ENCODE peak calls at places on chromosomes 12 and 14, in ten cellular contexts. U is adrenal gland, I is heart right ventricle, S is Caco-2, A is uterus, J is H1, F is Peyer's patch, Q is GM23248, T is ascending aorta, O is heart left ventricle. N is an unnamed sample.

GRCh38 chr14:42429401-42429800 is 822.7 kb downstream of the LRFN5 start:
- DNase-seq in Q (no peak), U (no peak), T (no peak), A (no peak), J (no peak), S (no peak), F (no peak), O (no peak), I (no peak), N (no peak)

GRCh38 chr12:46258129-46258528 is 10.7 kb downstream of the SLC38A1 start:
- DNase-seq in U (no peak), Q (no peak), I (no peak), O (no peak), A (no peak), F (no peak), J (no peak), T (no peak), S (no peak), N (no peak)

GRCh38 chr14:24197066-24197465 is 1.8 kb upstream of the TM9SF1 start:
- DNase-seq in U (no peak), J (no peak), I (no peak), T (no peak), O (no peak), Q (no peak), S (no peak), A (no peak), F (no peak), N (no peak)

GRCh38 chr12:12716151-12716844 is 870 bp upstream of the CDKN1B start:
- DNase-seq in J (no peak), O (peak; percentile 21), U (no peak), A (no peak), T (no peak), Q (peak; percentile 58), I (peak; percentile 42), F (peak; percentile 66), S (peak; percentile 53), N (peak; percentile 62)

GRCh38 chr12:124904306-124905098 is 9.9 kb downstream of the UBC start:
- DNase-seq in I (peak; percentile 86), J (no peak), S (peak; percentile 73), A (peak; percentile 85), O (peak; percentile 86), Q (peak; percentile 99), U (peak; percentile 98), T (peak; percentile 93), F (peak; percentile 92), N (peak; percentile 97)

GRCh38 chr14:29536886-29537511 is 390.6 kb downstream of the PRKD1 start:
- DNase-seq in F (no peak), O (no peak), T (no peak), S (no peak), U (no peak), A (no peak), I (no peak), J (no peak), Q (peak; percentile 49), N (peak; percentile 61)

GRCh38 chr14:91858536-91859275 is 8.6 kb downstream of the TC2N start:
- DNase-seq in S (peak; percentile 34), I (no peak), A (no peak), U (no peak), T (no peak), Q (peak; percentile 78), O (no peak), F (no peak), J (no peak), N (peak; percentile 68)

GRCh38 chr12:2288875-2289274 is 236.1 kb downstream of the CACNA1C start:
- DNase-seq in F (no peak), U (peak; percentile 9), J (no peak), A (no peak), T (peak; percentile 40), I (no peak), S (no peak), Q (no peak), O (no peak), N (peak; percentile 85)

GRCh38 chr12:27807063-27807703 is 27.1 kb upstream of the MANSC4 start:
- DNase-seq in Q (no peak), T (peak; percentile 11), U (no peak), J (no peak), S (no peak), I (no peak), O (no peak), A (no peak), F (no peak), N (no peak)

GRCh38 chr12:76583301-76583700 is 23.7 kb upstream of the OSBPL8 start:
- DNase-seq in Q (no peak), J (no peak), O (no peak), F (no peak), S (no peak), A (no peak), T (no peak), U (no peak), I (no peak), N (no peak)

GRCh38 chr14:100880271-100881101 is 23.0 kb downstream of the RTL1 start:
- DNase-seq in O (no peak), J (no peak), Q (no peak), U (no peak), S (no peak), A (no peak), T (no peak), F (no peak), I (no peak), N (no peak)

GRCh38 chr14:29868000-29868399 is 59.6 kb downstream of the PRKD1 start:
- DNase-seq in F (no peak), Q (peak; percentile 18), O (no peak), A (no peak), U (no peak), T (no peak), I (no peak), S (no peak), J (no peak), N (peak; percentile 65)

GRCh38 chr14:105045710-105046326 is 19.4 kb downstream of the GPR132 start:
- DNase-seq in U (peak; percentile 94), Q (peak; percentile 91), T (peak; percentile 95), J (no peak), S (peak; percentile 95), A (peak; percentile 91), O (peak; percentile 88), I (peak; percentile 91), F (peak; percentile 97), N (peak; percentile 96)

GRCh38 chr14:76473381-76474263 is 97.7 kb downstream of the ESRRB start:
- DNase-seq in I (peak; percentile 55), O (peak; percentile 57), U (peak; percentile 57), Q (no peak), S (no peak), A (no peak), J (no peak), F (no peak), T (no peak), N (no peak)

GRCh38 chr12:56221233-56221756 is 427 bp downstream of the RNF41 start:
- DNase-seq in I (peak; percentile 58), Q (peak; percentile 90), A (peak; percentile 70), O (peak; percentile 53), U (peak; percentile 89), T (peak; percentile 91), S (peak; percentile 60), F (peak; percentile 59), J (no peak), N (peak; percentile 94)

GRCh38 chr12:72136792-72137191 is 135.4 kb upstream of the TRHDE start:
- DNase-seq in U (no peak), O (no peak), J (no peak), F (no peak), S (no peak), Q (no peak), T (no peak), I (no peak), A (no peak), N (no peak)
- H3K4me3 ChIP-seq in U (no peak overlapping the region), O (no peak overlapping the region), J (no peak overlapping the region), F (no peak overlapping the region), S (no peak overlapping the region), Q (no peak overlapping the region), T (no peak overlapping the region), I (no peak overlapping the region), A (no peak overlapping the region), N (no peak overlapping the region)

DNA sequence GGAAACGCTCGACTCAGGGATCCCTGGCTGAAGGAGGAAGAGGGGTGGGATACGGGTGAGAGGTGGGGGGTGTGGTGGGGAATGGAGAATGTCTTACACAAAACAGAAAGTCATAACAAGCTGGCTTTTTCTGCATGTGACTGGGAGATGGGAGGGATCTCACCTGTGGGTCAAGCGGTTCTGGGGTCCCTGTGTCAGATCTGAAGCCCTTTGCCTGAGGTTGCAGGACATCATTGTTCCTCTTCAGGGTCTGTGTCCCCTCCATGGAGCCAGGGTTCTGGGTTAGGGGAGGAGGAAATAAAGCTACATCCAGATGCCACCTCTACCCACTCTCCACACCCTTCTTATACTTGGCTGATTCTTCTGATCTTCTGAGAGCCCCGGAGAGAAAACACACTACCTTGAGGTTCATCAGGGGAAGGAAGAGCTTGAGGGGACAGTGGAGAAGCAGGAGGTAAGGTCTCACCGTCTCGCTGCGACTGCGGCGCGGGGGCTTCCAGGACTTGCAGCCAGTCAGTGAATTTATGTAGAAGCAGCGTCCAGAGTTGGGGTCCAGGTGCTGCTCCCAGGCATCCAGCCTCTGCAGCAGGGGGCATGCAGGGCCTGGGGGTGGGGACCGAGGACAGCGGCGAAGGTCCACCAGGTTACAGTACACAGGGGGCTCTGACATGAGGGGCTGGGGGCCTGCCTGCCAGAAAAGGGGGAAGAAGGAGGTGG is 2.5 kb downstream of the ARHGAP9 start:
- DNase-seq in F (no peak), S (no peak), I (no peak), O (no peak), J (no peak), A (no peak), U (no peak), Q (no peak), T (no peak), N (no peak)
- H3K4me1 ChIP-seq in F (peaks cover 36% of the 10 kb centered on the region), S (no peaks in the 10 kb centered on the region), I (peaks cover 15% of the 10 kb centered on the region), O (peaks cover 57% of the 10 kb centered on the region), J (peaks cover 7% of the 10 kb centered on the region), A (peaks cover 13% of the 10 kb centered on the region), U (peaks cover 14% of the 10 kb centered on the region), Q (no peaks in the 10 kb centered on the region), T (peaks cover 13% of the 10 kb centered on the region), N (peaks cover 10% of the 10 kb centered on the region)

GRCh38 chr14:50835280-50835679 is 4.3 kb upstream of the NIN start:
- DNase-seq in U (no peak), I (no peak), T (peak; percentile 24), F (peak; percentile 58), A (no peak), Q (peak; percentile 25), S (no peak), O (no peak), J (no peak), N (no peak)
- H3K4me3 ChIP-seq in U (no peak overlapping the region), I (no peak overlapping the region), T (no peak overlapping the region), F (no peak overlapping the region), A (no peak overlapping the region), Q (no peak overlapping the region), S (no peak overlapping the region), O (no peak overlapping the region), J (no peak overlapping the region), N (no peak overlapping the region)

DNA sequence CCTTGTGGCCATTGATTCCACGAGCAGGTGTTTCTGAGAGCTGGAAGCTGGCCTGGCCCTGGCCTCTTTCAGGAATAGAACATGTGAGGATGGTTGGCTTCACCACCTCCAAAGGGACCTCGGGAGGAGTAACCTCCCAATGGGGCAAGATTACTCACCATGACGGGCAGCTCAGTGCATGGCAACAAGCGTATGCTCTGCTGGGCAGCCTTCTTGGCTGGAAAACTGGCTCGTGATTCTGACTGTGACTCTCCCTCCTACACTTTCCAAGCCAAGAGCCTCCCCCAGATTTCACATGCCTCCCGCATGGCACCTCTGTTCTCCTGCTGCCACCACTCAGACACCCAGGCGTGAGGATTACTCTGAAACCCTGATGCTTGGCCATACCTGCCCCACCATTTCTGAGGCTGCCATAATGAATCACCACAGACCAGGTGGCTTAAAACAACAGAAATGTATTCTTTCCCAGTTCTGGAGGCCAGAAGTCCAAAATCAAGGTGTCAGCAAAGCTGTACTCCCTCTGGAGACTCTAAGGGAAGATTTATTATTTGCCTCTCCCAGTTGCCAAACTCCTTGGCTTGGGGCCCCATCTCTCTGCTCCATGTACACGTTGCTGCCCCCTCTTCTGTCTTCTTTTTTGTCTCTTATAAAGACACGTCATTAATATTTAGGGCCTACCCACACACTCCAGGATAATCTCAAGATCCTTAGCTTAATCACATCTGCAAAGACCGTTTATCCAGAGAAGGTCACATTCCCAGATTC is 215.9 kb downstream of the CHST11 start:
- DNase-seq in Q (peak; percentile 91), S (no peak), J (no peak), A (peak; percentile 80), U (peak; percentile 84), T (peak; percentile 92), I (peak; percentile 78), F (no peak), O (peak; percentile 78), N (no peak)
- H3K4me1 ChIP-seq in Q (peaks cover 34% of the 10 kb centered on the region), S (peaks cover 20% of the 10 kb centered on the region), J (peaks cover 9% of the 10 kb centered on the region), A (peaks cover 27% of the 10 kb centered on the region), U (peaks cover 63% of the 10 kb centered on the region), T (peaks cover 54% of the 10 kb centered on the region), I (peaks cover 63% of the 10 kb centered on the region), F (peaks cover 32% of the 10 kb centered on the region), O (peaks cover 76% of the 10 kb centered on the region), N (peaks cover 66% of the 10 kb centered on the region)